ENCODE peak calls at places on chromosome 14, in nine cellular contexts. F is right lobe of liver, N is neural progenitor cell, V is upper lobe of right lung, R is mucosa of descending colon, B is lower lobe of right lung, Z is cardiac muscle cell, G is WERI-Rb-1, D is heart right ventricle. E is an unnamed sample. For H3K36me3, the result is how much of the 10 kb centered on the place peaks cover.

GRCh38 chr14:61290686-61291085 is 9.5 kb upstream of the TMEM30B start:
- DNase-seq in F (no peak), N (no peak), V (no peak), R (no peak), B (no peak), Z (no peak), G (peak), D (no peak), E (no peak)

GRCh38 chr14:39434401-39434800 is 2.2 kb upstream of the FBXO33 start:
- DNase-seq in F (no peak), N (no peak), V (no peak), R (no peak), B (no peak), Z (no peak), G (no peak), D (no peak), E (no peak)

GRCh38 chr14:68367444-68368014 is 425.3 kb downstream of the ZFP36L1 start:
- DNase-seq in F (no peak), N (no peak), V (no peak), R (no peak), B (no peak), Z (no peak), G (no peak), D (no peak), E (no peak)

GRCh38 chr14:55126089-55126488 is 3.0 kb upstream of the LGALS3 start:
- DNase-seq in F (no peak), N (no peak), V (no peak), R (no peak), B (no peak), Z (no peak), G (no peak), D (peak), E (no peak)

GRCh38 chr14:95655461-95655860 is 30.8 kb upstream of the TCL1B start:
- DNase-seq in F (no peak), N (no peak), V (no peak), R (no peak), B (no peak), Z (no peak), G (no peak), D (no peak), E (no peak)

GRCh38 chr14:24409217-24409616 is 10.4 kb downstream of the NYNRIN start:
- DNase-seq in F (no peak), N (no peak), V (no peak), R (no peak), B (no peak), Z (no peak), G (no peak), D (no peak), E (no peak)

GRCh38 chr14:53055003-53055402 is 98.1 kb downstream of the DDHD1 start:
- DNase-seq in F (no peak), N (peak), V (no peak), R (no peak), B (no peak), Z (peak), G (no peak), D (no peak), E (peak)

GRCh38 chr14:92122351-92122677 is 545 bp downstream of the CPSF2 start:
- DNase-seq in F (no peak), N (peak), V (no peak), R (no peak), B (no peak), Z (peak), G (peak), D (no peak), E (no peak)

GRCh38 chr14:104851896-104852663 is 13.0 kb upstream of the CEP170B start:
- DNase-seq in F (peak), N (no peak), V (peak), R (no peak), B (no peak), Z (no peak), G (no peak), D (no peak), E (no peak)

GRCh38 chr14:56905282-56905681 is 95.0 kb upstream of the OTX2 start:
- DNase-seq in F (no peak), N (no peak), V (no peak), R (no peak), B (no peak), Z (no peak), G (no peak), D (no peak), E (no peak)

GRCh38 chr14:20485900-20486299 is 16.7 kb downstream of the PNP start:
- DNase-seq in F (no peak), N (no peak), V (no peak), R (no peak), B (no peak), Z (no peak), G (no peak), D (no peak), E (no peak)

GRCh38 chr14:41718477-41719166 is 111.9 kb downstream of the LRFN5 start:
- DNase-seq in F (no peak), N (no peak), V (no peak), R (no peak), B (no peak), Z (no peak), G (no peak), D (no peak), E (no peak)

GRCh38 chr14:31169877-31170276 is 37.7 kb downstream of the HECTD1 start:
- DNase-seq in F (no peak), N (no peak), V (no peak), R (no peak), B (no peak), Z (no peak), G (no peak), D (no peak), E (no peak)

GRCh38 chr14:31047503-31047902 is 21.3 kb upstream of the STRN3 start:
- DNase-seq in F (no peak), N (no peak), V (no peak), R (no peak), B (no peak), Z (no peak), G (no peak), D (no peak), E (no peak)

GRCh38 chr14:71021347-71022014 is 114.2 kb downstream of the PCNX1 start:
- DNase-seq in F (no peak), N (no peak), V (no peak), R (no peak), B (no peak), Z (no peak), G (no peak), D (no peak), E (no peak)

GRCh38 chr14:63454863-63455622 is 88.1 kb downstream of the PPP2R5E start:
- DNase-seq in F (no peak), N (no peak), V (no peak), R (no peak), B (no peak), Z (no peak), G (no peak), D (no peak), E (no peak)

GRCh38 chr14:91108941-91109611 is 4.8 kb upstream of the DGLUCY start:
- DNase-seq in F (no peak), N (no peak), V (peak), R (peak), B (peak), Z (no peak), G (no peak), D (no peak), E (peak)

GRCh38 chr14:51828017-51828797 is 32.2 kb upstream of the GNG2 start:
- DNase-seq in F (peak), N (peak), V (no peak), R (peak), B (peak), Z (no peak), G (no peak), D (no peak), E (peak)

GRCh38 chr14:55572578-55572977 is 7.4 kb upstream of the KTN1 start:
- DNase-seq in F (no peak), N (no peak), V (no peak), R (no peak), B (no peak), Z (peak), G (no peak), D (peak), E (no peak)

GRCh38 chr14:95156153-95156764 is 1.1 kb downstream of the DICER1 start:
- DNase-seq in F (no peak), N (peak), V (no peak), R (peak), B (no peak), Z (peak), G (no peak), D (no peak), E (no peak)

GRCh38 chr14:64293976-64294671 is at the start of gene ESR2:
- DNase-seq in F (peak), N (peak), V (peak), R (peak), B (peak), Z (peak), G (peak), D (no peak), E (peak)

GRCh38 chr14:105047283-105048016 is 17.8 kb downstream of the GPR132 start:
- DNase-seq in F (no peak), N (no peak), V (no peak), R (no peak), B (peak), Z (no peak), G (no peak), D (no peak), E (no peak)

GRCh38 chr14:51093371-51094281 is 1.3 kb downstream of the TRIM9 start:
- DNase-seq in F (peak), N (peak), V (no peak), R (peak), B (no peak), Z (peak), G (peak), D (no peak), E (peak)

GRCh38 chr14:82180057-82180620 is 646.5 kb upstream of the SEL1L start:
- DNase-seq in F (no peak), N (no peak), V (no peak), R (no peak), B (no peak), Z (no peak), G (no peak), D (no peak), E (no peak)

GRCh38 chr14:87351007-87351406 is 642.0 kb downstream of the GALC start:
- DNase-seq in F (no peak), N (no peak), V (no peak), R (no peak), B (no peak), Z (peak), G (no peak), D (no peak), E (no peak)

GRCh38 chr14:30873308-30874119 is 845 bp upstream of the COCH start:
- DNase-seq in F (no peak), N (no peak), V (no peak), R (no peak), B (no peak), Z (no peak), G (no peak), D (no peak), E (no peak)

GRCh38 chr14:105146181-105146975 is 22.2 kb downstream of the JAG2 start:
- DNase-seq in F (peak), N (no peak), V (peak), R (no peak), B (peak), Z (no peak), G (peak), D (no peak), E (peak)

GRCh38 chr14:61504841-61505340 is 183.5 kb downstream of the PRKCH start:
- DNase-seq in F (no peak), N (no peak), V (no peak), R (no peak), B (no peak), Z (no peak), G (no peak), D (no peak), E (no peak)

GRCh38 chr14:31059152-31059924 is 33.2 kb upstream of the STRN3 start:
- DNase-seq in F (no peak), N (peak), V (no peak), R (peak), B (no peak), Z (no peak), G (peak), D (peak), E (no peak)

GRCh38 chr14:46490150-46490769 is 161.3 kb downstream of the RPL10L start:
- DNase-seq in F (no peak), N (peak), V (no peak), R (peak), B (no peak), Z (peak), G (peak), D (no peak), E (no peak)

GRCh38 chr14:90773705-90774104 is 42.5 kb downstream of the TTC7B start:
- DNase-seq in F (no peak), N (no peak), V (no peak), R (no peak), B (no peak), Z (no peak), G (no peak), D (no peak), E (no peak)

GRCh38 chr14:32202468-32202865 is 602 bp downstream of the RNU6-8 start:
- DNase-seq in F (no peak), N (peak), V (no peak), R (peak), B (no peak), Z (peak), G (no peak), D (no peak), E (no peak)

GRCh38 chr14:36068777-36069534 is 107.6 kb downstream of the PTCSC3 start:
- DNase-seq in F (no peak), N (no peak), V (no peak), R (no peak), B (no peak), Z (no peak), G (no peak), D (no peak), E (no peak)

GRCh38 chr14:36066636-36067035 is 109.9 kb downstream of the PTCSC3 start:
- DNase-seq in F (no peak), N (no peak), V (no peak), R (no peak), B (no peak), Z (no peak), G (no peak), D (no peak), E (no peak)

GRCh38 chr14:36067428-36068187 is 108.9 kb downstream of the PTCSC3 start:
- DNase-seq in F (no peak), N (no peak), V (no peak), R (no peak), B (no peak), Z (no peak), G (no peak), D (no peak), E (no peak)

GRCh38 chr14:36069535-36069900 is 107.0 kb downstream of the PTCSC3 start:
- DNase-seq in F (peak), N (peak), V (no peak), R (peak), B (peak), Z (peak), G (peak), D (no peak), E (peak)

DNA sequence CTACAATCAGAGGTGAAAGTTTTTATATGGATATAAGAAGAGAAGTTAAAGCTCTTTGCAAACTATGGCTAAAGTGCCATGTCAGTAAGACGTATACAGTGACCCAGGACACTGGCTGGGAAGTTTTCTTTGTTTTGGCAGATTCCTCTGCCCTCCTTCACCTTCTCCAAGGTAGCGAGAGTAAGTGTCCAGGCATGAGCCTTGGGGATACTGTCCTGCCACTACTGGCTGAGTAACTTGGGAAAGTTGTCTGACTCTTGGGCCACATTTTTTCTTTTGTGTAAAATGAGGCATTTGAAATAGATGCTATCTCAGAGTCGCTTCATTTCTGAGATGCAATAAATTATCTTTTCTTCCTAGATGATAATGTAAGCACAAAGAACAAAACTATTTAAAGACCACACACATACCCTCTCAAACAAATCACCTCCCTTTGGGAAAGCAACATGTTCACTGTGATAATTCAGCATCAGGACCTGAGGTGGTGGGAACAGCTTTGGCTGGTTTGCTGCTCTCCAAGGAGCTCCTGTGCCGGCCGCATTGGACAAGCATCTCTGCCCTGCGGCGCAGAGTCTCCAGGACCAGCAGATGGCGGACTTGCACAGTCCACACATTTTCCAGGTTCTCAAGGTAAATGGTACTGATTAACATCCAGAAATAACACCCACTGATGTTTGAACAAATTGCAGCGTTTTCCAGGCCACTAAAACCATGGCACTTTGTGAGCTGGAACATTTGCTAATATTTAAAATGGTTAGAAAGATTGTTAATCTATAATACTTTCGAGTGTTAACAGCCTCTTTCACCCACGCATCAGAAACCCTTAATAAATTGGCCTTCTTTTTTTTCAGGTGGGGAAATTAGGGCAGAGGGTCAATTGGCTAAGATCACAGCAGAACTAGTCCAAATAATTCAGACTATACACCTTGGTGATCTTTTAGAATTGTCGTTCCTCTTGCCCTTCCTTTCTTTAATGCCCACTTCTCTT is 106.2 kb downstream of the PTCSC3 start:
- DNase-seq in F (peak), N (peak), V (peak), R (peak), B (peak), Z (peak), G (peak), D (no peak), E (peak)
- TF ChIP-seq CTCF in F (peak), N (peak), V (peak), R (no peak), B (peak), Z (peak), G (peak), D (peak), E (peak)

GRCh38 chr14:103499709-103500108 is 22.9 kb downstream of the CKB start:
- DNase-seq in F (no peak), N (no peak), V (no peak), R (no peak), B (no peak), Z (no peak), G (no peak), D (no peak), E (no peak)
- H3K36me3 ChIP-seq in F (under half), N (under half), V (half or more), R (under half), B (half or more), Z (under half), G (under half), D (under half), E (under half)

DNA sequence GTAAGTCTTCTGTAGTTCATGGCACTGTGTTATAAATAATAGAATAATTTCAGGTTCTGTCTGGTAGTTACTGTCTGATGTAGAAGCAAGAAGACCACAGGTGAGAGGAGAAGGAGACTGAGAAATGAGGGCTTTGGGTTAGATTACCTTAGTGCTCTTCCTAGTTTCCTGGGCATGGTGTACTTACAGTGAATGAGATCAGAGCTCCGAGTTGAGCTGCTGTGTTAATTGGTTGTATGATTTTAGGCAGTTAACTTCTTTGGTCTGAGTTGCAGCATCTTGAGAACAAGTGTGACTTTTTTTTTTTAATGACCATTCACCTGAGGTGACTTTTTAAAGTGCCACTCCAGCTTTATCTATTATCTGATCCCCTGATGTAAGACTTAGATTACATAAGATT is 41.5 kb downstream of the WDR20 start:
- DNase-seq in F (no peak), N (no peak), V (no peak), R (no peak), B (no peak), Z (no peak), G (no peak), D (no peak), E (no peak)
- H3K4me3 ChIP-seq in F (no peak), N (no peak), V (no peak), R (no peak), B (no peak), Z (no peak), G (no peak), D (no peak), E (no peak)

GRCh38 chr14:69839017-69839416 is 40.2 kb upstream of the SMOC1 start:
- DNase-seq in F (no peak), N (no peak), V (no peak), R (no peak), B (no peak), Z (no peak), G (no peak), D (no peak), E (no peak)
- TF ChIP-seq CTCF in F (no peak), N (no peak), V (no peak), R (no peak), B (no peak), Z (no peak), G (no peak), D (no peak), E (no peak)

DNA sequence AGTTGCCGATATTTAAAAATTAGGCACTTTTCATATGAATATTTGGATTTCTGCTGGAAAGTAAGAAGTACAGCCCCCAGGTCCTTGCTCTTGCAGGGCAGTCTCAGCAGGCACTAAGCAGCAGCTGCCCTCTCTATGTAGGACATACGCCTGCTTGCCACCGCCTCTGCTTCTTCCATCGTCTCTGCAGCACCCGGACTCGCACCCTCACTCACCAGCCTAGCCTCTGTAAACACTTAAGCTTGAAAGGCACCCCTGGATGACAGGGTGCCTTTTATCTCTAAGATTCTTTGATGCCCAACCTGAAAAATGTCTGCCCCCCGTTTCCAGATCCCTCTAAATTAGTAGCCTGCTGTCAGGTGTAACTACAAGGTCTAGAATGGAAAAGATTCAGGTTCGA is 19.0 kb downstream of the OTUB2 start:
- DNase-seq in F (no peak), N (no peak), V (peak), R (no peak), B (no peak), Z (no peak), G (no peak), D (no peak), E (no peak)
- H3K36me3 ChIP-seq in F (under half), N (under half), V (half or more), R (under half), B (half or more), Z (under half), G (half or more), D (half or more), E (under half)

GRCh38 chr14:100077441-100077840 is 12.2 kb downstream of the EVL start:
- DNase-seq in F (no peak), N (no peak), V (no peak), R (no peak), B (no peak), Z (no peak), G (no peak), D (no peak), E (no peak)
- H3K4me3 ChIP-seq in F (no peak), N (no peak), V (no peak), R (no peak), B (no peak), Z (no peak), G (no peak), D (no peak), E (no peak)

GRCh38 chr14:106790189-106791036 is 1264.0 kb downstream of the TMEM121 start:
- DNase-seq in F (peak), N (peak), V (peak), R (peak), B (peak), Z (no peak), G (peak), D (no peak), E (peak)
- TF ChIP-seq CTCF in F (peak), N (peak), V (peak), R (peak), B (peak), Z (peak), G (peak), D (peak), E (peak)

GRCh38 chr14:58215191-58215914 is 15.4 kb downstream of the ACTR10 start:
- DNase-seq in F (no peak), N (no peak), V (no peak), R (no peak), B (no peak), Z (no peak), G (no peak), D (no peak), E (no peak)

GRCh38 chr14:58216544-58216943 is 16.6 kb downstream of the ACTR10 start:
- DNase-seq in F (no peak), N (no peak), V (no peak), R (no peak), B (no peak), Z (no peak), G (no peak), D (no peak), E (no peak)
- H3K36me3 ChIP-seq in F (under half), N (under half), V (half or more), R (under half), B (half or more), Z (under half), G (under half), D (under half), E (under half)

GRCh38 chr14:22561366-22561660 is 27.7 kb downstream of the DAD1 start:
- DNase-seq in F (no peak), N (no peak), V (no peak), R (no peak), B (no peak), Z (no peak), G (no peak), D (no peak), E (no peak)
- H3K4me3 ChIP-seq in F (no peak), N (no peak), V (no peak), R (no peak), B (no peak), Z (no peak), G (no peak), D (no peak), E (no peak)